ENCODE peak calls at places on chromosomes 5 and 9, in four cellular contexts. L, B, O and W are unnamed samples.
A peak's percentile ranks its signal among the peaks of the same experiment; 100 is the strongest.

GRCh38 chr5:176319827-176320554 is 41.6 kb downstream of the KIAA1191 start:
- DNase-seq in L (peak; percentile 6), O (no peak), B (peak; percentile 18), W (peak; percentile 7)

GRCh38 chr5:158634713-158635112 is 465.0 kb downstream of the EBF1 start:
- DNase-seq in L (no peak), O (no peak), B (no peak), W (no peak)

GRCh38 chr9:20558609-20559016 is 63.7 kb downstream of the MLLT3 start:
- DNase-seq in L (peak; percentile 93), O (no peak), B (no peak), W (peak; percentile 53)

GRCh38 chr5:1068895-1069719 is 42.8 kb downstream of the SLC12A7 start:
- DNase-seq in B (no peak), O (no peak), L (no peak), W (no peak)

GRCh38 chr5:76542887-76543690 is 80.1 kb downstream of the F2RL2 start:
- DNase-seq in O (no peak), L (peak; percentile 18), B (no peak), W (no peak)

GRCh38 chr9:28688172-28688571 is 1114.9 kb upstream of the C9orf72 start:
- DNase-seq in L (no peak), B (no peak), O (no peak), W (no peak)

GRCh38 chr5:368162-369084 is 46.9 kb downstream of the AHRR start:
- DNase-seq in B (no peak), O (no peak), L (peak; percentile 98), W (no peak)

GRCh38 chr9:68887232-68887631 is 126.7 kb downstream of the PRKACG start:
- DNase-seq in L (no peak), B (no peak), O (no peak), W (no peak)

GRCh38 chr9:81814794-81815464 is 113.3 kb upstream of the SPATA31D4 start:
- DNase-seq in L (no peak), O (no peak), B (no peak), W (no peak)

GRCh38 chr5:179553875-179554274 is 3.5 kb downstream of the RUFY1 start:
- DNase-seq in L (peak; percentile 84), O (no peak), B (peak; percentile 40), W (no peak)

GRCh38 chr5:123610209-123610608 is 98.2 kb downstream of the CSNK1G3 start:
- DNase-seq in O (no peak), L (peak; percentile 51), B (no peak), W (no peak)

GRCh38 chr9:92342825-92343488 is 17.2 kb downstream of the CENPP start:
- DNase-seq in L (peak; percentile 9), B (no peak), O (no peak), W (no peak)

GRCh38 chr5:131258733-131259132 is 5.1 kb upstream of the CDC42SE2 start:
- DNase-seq in L (no peak), O (no peak), B (peak; percentile 48), W (no peak)

GRCh38 chr9:116112236-116112635 is 41.4 kb upstream of the PAPPA start:
- DNase-seq in B (no peak), O (no peak), L (peak; percentile 31), W (no peak)

GRCh38 chr5:33409435-33410146 is 31.2 kb upstream of the TARS1 start:
- DNase-seq in L (peak; percentile 83), O (no peak), B (peak; percentile 7), W (no peak)

GRCh38 chr9:34961574-34962480 is 3.7 kb downstream of the PHF24 start:
- DNase-seq in O (no peak), B (no peak), L (peak; percentile 80), W (no peak)

GRCh38 chr5:126561908-126562307 is 33.1 kb downstream of the ALDH7A1 start:
- DNase-seq in O (no peak), L (peak; percentile 22), B (no peak), W (no peak)

GRCh38 chr5:14029185-14029584 is 84.7 kb upstream of the DNAH5 start:
- DNase-seq in L (no peak), O (no peak), B (no peak), W (no peak)

GRCh38 chr5:157828031-157828948 is 30.7 kb downstream of the CLINT1 start:
- DNase-seq in O (no peak), B (no peak), L (no peak), W (no peak)

GRCh38 chr5:122942164-122942914 is 94.2 kb downstream of the PPIC start:
- DNase-seq in B (no peak), L (peak; percentile 4), O (peak; percentile 13), W (no peak)

GRCh38 chr9:121569266-121569648 is 69.6 kb upstream of the GGTA1 start:
- DNase-seq in B (no peak), O (no peak), L (no peak), W (no peak)

GRCh38 chr5:115461506-115462290 is 82.9 kb downstream of the FEM1C start:
- DNase-seq in B (no peak), L (peak; percentile 90), O (no peak), W (peak; percentile 71)

GRCh38 chr5:78841767-78842166 is 143.3 kb downstream of the ARSB start:
- DNase-seq in B (no peak), O (no peak), L (peak; percentile 32), W (no peak)

GRCh38 chr5:109352024-109352423 is 57.8 kb downstream of the PJA2 start:
- DNase-seq in L (no peak), O (no peak), B (no peak), W (no peak)

GRCh38 chr5:158951461-158951860 is 148.3 kb downstream of the EBF1 start:
- DNase-seq in B (no peak), O (no peak), L (no peak), W (no peak)

GRCh38 chr5:151451626-151452520 is 4.5 kb downstream of the SLC36A1 start:
- DNase-seq in B (peak; percentile 83), L (peak; percentile 69), O (peak; percentile 25), W (peak; percentile 26)

GRCh38 chr9:94065535-94065961 is 18.7 kb upstream of the PTPDC1 start:
- DNase-seq in B (peak; percentile 65), O (peak; percentile 52), L (peak; percentile 89), W (peak; percentile 34)

GRCh38 chr9:81182421-81182820 is 506.9 kb downstream of the TLE1 start:
- DNase-seq in B (no peak), O (no peak), L (peak; percentile 77), W (no peak)

GRCh38 chr9:128635266-128636023 is 21.2 kb downstream of the DYNC2I2 start:
- DNase-seq in B (peak; percentile 92), O (peak; percentile 75), L (peak; percentile 94), W (peak; percentile 93)

GRCh38 chr9:23725279-23725946 is 100.6 kb downstream of the ELAVL2 start:
- DNase-seq in L (no peak), B (no peak), O (no peak), W (no peak)

GRCh38 chr9:133460405-133461175 is 812 bp downstream of the CACFD1 start:
- DNase-seq in O (peak; percentile 84), B (peak; percentile 97), L (no peak), W (peak; percentile 38)

GRCh38 chr5:52710310-52710971 is 77.3 kb upstream of the ITGA1 start:
- DNase-seq in L (no peak), B (no peak), O (no peak), W (no peak)

GRCh38 chr5:122996102-122996501 is 40.4 kb downstream of the PPIC start:
- DNase-seq in L (no peak), B (no peak), O (no peak), W (no peak)

GRCh38 chr9:114409103-114409780 is 21.5 kb upstream of the AKNA start:
- DNase-seq in O (no peak), L (peak; percentile 60), B (no peak), W (no peak)

GRCh38 chr5:24633705-24634325 is 11.0 kb downstream of the CDH10 start:
- DNase-seq in O (peak; percentile 26), L (peak; percentile 11), B (peak; percentile 34), W (peak; percentile 44)

GRCh38 chr5:39209924-39210323 is 9.4 kb downstream of the FYB1 start:
- DNase-seq in L (no peak), B (no peak), O (no peak), W (no peak)

GRCh38 chr5:37774912-37775483 is 64.8 kb downstream of the GDNF start:
- DNase-seq in L (peak; percentile 31), B (peak; percentile 13), O (peak; percentile 43), W (peak; percentile 56)

GRCh38 chr5:93621340-93621872 is 38.4 kb downstream of the NR2F1 start:
- DNase-seq in O (no peak), B (peak; percentile 20), L (peak; percentile 70), W (peak; percentile 89)

GRCh38 chr9:107386396-107386795 is 103.2 kb downstream of the KLF4 start:
- DNase-seq in L (no peak), O (no peak), B (no peak), W (no peak)

DNA sequence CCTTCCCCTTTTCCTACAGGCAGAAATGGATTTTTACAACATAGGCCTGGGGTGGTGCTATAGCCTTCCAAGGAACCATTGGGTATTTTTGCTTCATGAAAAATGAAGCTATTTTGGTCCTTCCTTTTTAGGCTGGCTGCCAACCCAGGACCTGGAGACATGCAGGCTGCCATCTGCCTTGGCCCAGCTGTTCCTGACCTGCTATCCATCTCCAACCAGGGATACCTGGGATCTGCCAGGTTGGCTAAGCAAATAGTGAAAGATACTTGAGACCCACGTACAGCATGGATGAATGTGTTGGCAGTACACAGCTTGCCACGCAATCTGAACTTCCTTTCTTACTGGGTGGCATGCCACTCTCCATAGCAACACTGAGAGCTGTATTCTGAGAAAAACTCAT is 31.1 kb downstream of the MRPS27 start:
- DNase-seq in L (no peak), B (no peak), O (no peak), W (no peak)
- TF ChIP-seq BHLHE40 in L (no peak), B (no peak), O (no peak), W (no peak)

GRCh38 chr9:134570151-134570621 is 71.4 kb upstream of the COL5A1 start:
- DNase-seq in B (no peak), O (no peak), L (no peak), W (no peak)
- TF ChIP-seq MAZ in B (no peak), O (no peak), L (no peak), W (no peak)

DNA sequence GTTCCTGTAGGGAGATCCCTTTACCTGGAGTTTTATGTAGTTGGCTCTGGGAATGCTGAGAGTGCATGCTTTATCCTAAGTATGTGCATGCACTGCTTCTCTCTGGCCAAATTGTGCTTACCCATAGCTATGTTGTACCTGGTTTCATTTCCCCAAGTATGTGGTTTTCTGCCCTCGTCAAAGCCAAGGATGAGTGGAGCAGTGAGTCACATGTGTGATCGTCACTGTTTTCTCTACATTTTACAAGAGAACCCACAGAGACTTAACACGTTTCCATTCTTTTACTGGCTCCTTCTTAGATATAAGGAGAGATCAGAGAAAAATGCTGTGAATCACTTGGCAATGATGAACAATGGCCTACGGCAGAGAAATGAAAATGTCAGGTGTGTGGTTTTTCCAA is 42.0 kb upstream of the MAST4 start:
- DNase-seq in L (no peak), O (no peak), B (no peak), W (no peak)
- TF ChIP-seq RAD21 in L (no peak), O (no peak), B (no peak), W (no peak)

DNA sequence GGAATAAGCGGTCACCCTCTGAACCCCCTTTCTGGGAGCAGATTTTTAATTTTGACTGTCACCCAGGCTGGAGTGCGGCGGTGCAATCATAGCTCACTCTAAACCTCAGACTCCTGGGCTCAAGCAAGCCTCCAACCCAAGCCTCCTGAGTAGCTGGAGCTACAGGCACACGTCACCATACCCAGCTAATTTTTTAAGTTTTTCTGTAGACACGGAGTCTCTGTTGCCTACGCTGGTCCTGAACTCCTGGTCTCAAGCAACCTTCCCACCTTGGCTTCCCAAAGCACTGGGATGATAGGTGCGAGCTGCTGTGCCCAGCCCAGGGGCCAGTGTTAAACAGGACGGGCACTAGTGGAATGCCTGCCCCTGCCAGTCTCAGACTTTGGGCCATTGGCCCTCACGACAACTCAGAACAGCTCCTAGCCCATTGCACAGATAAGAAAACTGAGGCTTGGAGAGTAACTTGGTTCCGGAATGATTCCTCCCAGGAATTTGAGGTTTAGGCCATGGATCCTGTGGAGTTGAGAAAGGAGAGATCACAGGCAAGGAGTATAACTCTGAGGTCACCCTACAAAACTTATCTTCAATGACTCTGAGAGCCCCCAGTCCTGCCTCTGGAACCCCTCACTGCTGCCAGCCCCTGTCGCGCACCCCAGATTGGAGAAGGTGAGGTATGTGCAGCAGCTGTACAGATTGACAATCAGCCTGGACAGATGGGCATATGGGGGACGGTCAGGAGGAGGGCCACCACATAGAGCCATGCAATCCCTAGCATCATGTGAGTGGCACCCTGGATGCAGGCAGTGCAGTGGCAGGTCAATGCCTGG is 89.8 kb downstream of the LMX1B start:
- DNase-seq in O (no peak), L (no peak), B (no peak), W (no peak)
- TF ChIP-seq BHLHE40 in O (no peak), L (no peak), B (no peak), W (no peak)